ENCODE peak calls at places on chromosomes 4 and X, in ten cellular contexts. K is transverse colon; J is neuronal stem cell; D is right lobe of liver; A is neural progenitor cell; G is Ammon's horn; T is left ventricle myocardium inferior; I is NCI-H146; P is activated CD4-positive, alpha-beta T cell treated with anti-CD3 and anti-CD28 coated beads, Interleukin-2, amount 50 U/mL, for 1 hour; Q is SJSA1. X is an unnamed sample.

GRCh38 chr4:22500831-22501714 is 14.8 kb downstream of the ADGRA3 start:
- DNase-seq in K (peak), J (no peak), D (no peak), A (no peak), G (no peak), T (no peak), I (no peak), P (no peak), Q (peak), X (no peak)

GRCh38 chr4:186689476-186689875 is 34.2 kb downstream of the FAT1 start:
- DNase-seq in K (no peak), J (no peak), D (no peak), A (no peak), G (no peak), T (no peak), I (no peak), P (no peak), Q (no peak), X (no peak)

GRCh38 chr4:98510757-98511517 is 147.5 kb downstream of the TSPAN5 start:
- DNase-seq in K (no peak), J (no peak), D (no peak), A (no peak), G (no peak), T (no peak), I (no peak), P (no peak), Q (no peak), X (no peak)

GRCh38 chr4:4625488-4625887 is 83.6 kb upstream of the STX18 start:
- DNase-seq in K (no peak), J (no peak), D (no peak), A (no peak), G (no peak), T (no peak), I (no peak), P (no peak), Q (no peak), X (no peak)

GRCh38 chr4:172785623-172786022 is 383.0 kb upstream of the GALNT7 start:
- DNase-seq in K (no peak), J (no peak), D (no peak), A (no peak), G (no peak), T (no peak), I (no peak), P (no peak), Q (no peak), X (no peak)

GRCh38 chr4:7297881-7298280 is 105.5 kb downstream of the SORCS2 start:
- DNase-seq in K (no peak), J (no peak), D (no peak), A (no peak), G (no peak), T (no peak), I (no peak), P (no peak), Q (no peak), X (no peak)

GRCh38 chr4:133188433-133189175 is 39.5 kb downstream of the PCDH10 start:
- DNase-seq in K (no peak), J (no peak), D (no peak), A (no peak), G (no peak), T (no peak), I (no peak), P (no peak), Q (no peak), X (no peak)

GRCh38 chr4:186981161-186981560 is 257.5 kb upstream of the FAT1 start:
- DNase-seq in K (no peak), J (no peak), D (no peak), A (no peak), G (no peak), T (no peak), I (no peak), P (no peak), Q (no peak), X (no peak)

GRCh38 chrX:92230628-92231027 is 451.5 kb downstream of the PCDH11X start:
- DNase-seq in K (no peak), J (no peak), D (no peak), A (no peak), G (no peak), T (no peak), I (no peak), P (no peak), Q (no peak), X (no peak)

GRCh38 chr4:185470503-185471195 is 884 bp downstream of the CCDC110 start:
- DNase-seq in K (peak), J (peak), D (peak), A (peak), G (peak), T (peak), I (peak), P (peak), Q (no peak), X (peak)

GRCh38 chrX:18410038-18410437 is 15.4 kb upstream of the CDKL5 start:
- DNase-seq in K (no peak), J (no peak), D (no peak), A (peak), G (peak), T (no peak), I (no peak), P (no peak), Q (no peak), X (peak)